ENCODE peak calls at places on chromosomes 16 and 17, in eight cellular contexts. W is PC-3; P is AML-193; N is stimulated activated naive CD4-positive, alpha-beta T cell; G is HEK293T; C is neural crest cell; H is osteoblast; X is head of caudate nucleus. S is an unnamed sample.
A peak's percentile ranks its signal among the peaks of the same experiment; 100 is the strongest.

GRCh38 chr17:34874496-34874895 is 86.8 kb downstream of the CCT6B start:
- DNase-seq in W (no peak), P (no peak), N (no peak), G (no peak), C (no peak), H (no peak), X (no peak), S (no peak)

GRCh38 chr17:75525806-75526554 is 483 bp downstream of the LLGL2 start:
- DNase-seq in W (peak; percentile 37), P (no peak), N (no peak), G (no peak), C (no peak), H (no peak), X (no peak), S (peak; percentile 82)

GRCh38 chr16:90018297-90019200 is 707 bp downstream of the DBNDD1 start:
- DNase-seq in W (peak; percentile 29), P (no peak), N (no peak), G (no peak), C (no peak), H (peak; percentile 73), X (no peak), S (peak; percentile 58)

GRCh38 chr17:35944151-35944550 is 638 bp upstream of the LYZL6 start:
- DNase-seq in W (no peak), P (no peak), N (no peak), G (no peak), C (no peak), H (no peak), X (no peak), S (no peak)

GRCh38 chr17:44581868-44582267 is 24.6 kb downstream of the FZD2 start:
- DNase-seq in W (peak; percentile 60), P (peak; percentile 42), N (no peak), G (peak; percentile 37), C (no peak), H (peak; percentile 80), X (no peak), S (peak; percentile 53)

GRCh38 chr17:17886253-17886652 is 49.5 kb upstream of the SREBF1 start:
- DNase-seq in W (no peak), P (no peak), N (no peak), G (no peak), C (no peak), H (peak; percentile 18), X (no peak), S (no peak)

GRCh38 chr17:50261051-50261915 is 13.0 kb upstream of the TMEM92 start:
- DNase-seq in W (no peak), P (no peak), N (no peak), G (no peak), C (no peak), H (peak; percentile 65), X (no peak), S (no peak)

GRCh38 chr17:49438439-49438861 is 23.8 kb upstream of the PHB1 start:
- DNase-seq in W (no peak), P (no peak), N (no peak), G (no peak), C (peak; percentile 77), H (no peak), X (no peak), S (no peak)

GRCh38 chr17:82837586-82838320 is 2.1 kb downstream of the ZNF750 start:
- DNase-seq in W (no peak), P (no peak), N (no peak), G (no peak), C (no peak), H (no peak), X (no peak), S (no peak)

GRCh38 chr17:54996441-54996840 is 27.9 kb downstream of the STXBP4 start:
- DNase-seq in W (no peak), P (no peak), N (no peak), G (no peak), C (no peak), H (no peak), X (no peak), S (no peak)

GRCh38 chr17:2259769-2260536 is 43.6 kb downstream of the SMG6 start:
- DNase-seq in W (no peak), P (no peak), N (peak; percentile 12), G (no peak), C (no peak), H (peak; percentile 71), X (no peak), S (no peak)

GRCh38 chr17:47201168-47201567 is 8.0 kb upstream of the MYL4 start:
- DNase-seq in W (no peak), P (no peak), N (no peak), G (no peak), C (no peak), H (no peak), X (no peak), S (no peak)

GRCh38 chr17:37516131-37516561 is 26.5 kb downstream of the DUSP14 start:
- DNase-seq in W (no peak), P (no peak), N (no peak), G (no peak), C (no peak), H (peak; percentile 58), X (peak; percentile 26), S (no peak)

GRCh38 chr16:11624645-11625607 is 38.2 kb upstream of the LITAF start:
- DNase-seq in W (no peak), P (peak; percentile 41), N (no peak), G (no peak), C (no peak), H (peak; percentile 80), X (no peak), S (no peak)

GRCh38 chr17:49997773-49998703 is 3.0 kb upstream of the DLX3 start:
- DNase-seq in W (peak; percentile 97), P (peak; percentile 79), N (peak; percentile 65), G (peak; percentile 91), C (peak; percentile 90), H (peak; percentile 96), X (peak; percentile 59), S (peak; percentile 96)

GRCh38 chr17:57979076-57979475 is 9.0 kb downstream of the VEZF1 start:
- DNase-seq in W (no peak), P (no peak), N (no peak), G (no peak), C (no peak), H (no peak), X (no peak), S (no peak)

GRCh38 chr17:18961634-18962493 is 9.9 kb downstream of the SLC5A10 start:
- DNase-seq in W (no peak), P (no peak), N (no peak), G (no peak), C (no peak), H (peak; percentile 89), X (no peak), S (no peak)

S was measured in DMS53.